ENCODE peak calls at places on chromosomes 4 and X, in five cellular contexts. X is stomach, J is bronchial epithelial cell, S is tibial artery, B is endodermal cell. G is an unnamed sample.

GRCh38 chr4:84920591-84920990 is 45.9 kb downstream of the WDFY3 start:
- DNase-seq in S (peak; percentile 28), B (no peak), X (no peak), J (peak; percentile 85), G (peak; percentile 83)

GRCh38 chr4:43990968-43991367 is 457.6 kb downstream of the KCTD8 start:
- DNase-seq in B (no peak), S (no peak), X (no peak), J (peak; percentile 6), G (no peak)

GRCh38 chrX:80512924-80513323 is 92.7 kb downstream of the TENT5D start:
- DNase-seq in S (no peak), X (no peak), B (no peak), J (no peak), G (no peak)

GRCh38 chr4:4480685-4481393 is 61.0 kb downstream of the STX18 start:
- DNase-seq in J (peak; percentile 6), B (no peak), X (no peak), S (no peak), G (peak; percentile 77)

GRCh38 chrX:107871136-107871535 is 45.5 kb downstream of the MID2 start:
- DNase-seq in J (no peak), X (no peak), B (no peak), S (no peak), G (no peak)

GRCh38 chrX:31038585-31039326 is 33.1 kb downstream of the FTHL17 start:
- DNase-seq in B (peak; percentile 59), X (peak; percentile 33), J (peak; percentile 14), S (peak; percentile 20), G (peak; percentile 52)

GRCh38 chrX:80578518-80579105 is 158.4 kb downstream of the TENT5D start:
- DNase-seq in S (no peak), J (peak; percentile 29), X (no peak), B (no peak), G (peak; percentile 8)

GRCh38 chr4:94430416-94430815 is 21.3 kb upstream of the PDLIM5 start:
- DNase-seq in B (no peak), J (no peak), X (no peak), S (no peak), G (no peak)

GRCh38 chr4:142473960-142474338 is 372.2 kb downstream of the INPP4B start:
- DNase-seq in X (no peak), S (no peak), J (no peak), B (no peak), G (no peak)

GRCh38 chr4:185263419-185263818 is 54.0 kb downstream of the SNX25 start:
- DNase-seq in J (no peak), S (no peak), X (no peak), B (no peak), G (no peak)

GRCh38 chr4:106746451-106746850 is 289.7 kb downstream of the DKK2 start:
- DNase-seq in X (no peak), J (peak; percentile 37), B (no peak), S (no peak), G (peak; percentile 43)

GRCh38 chr4:52713456-52713937 is 37.7 kb downstream of the ERVMER34-1 start:
- DNase-seq in S (no peak), X (no peak), B (no peak), J (no peak), G (no peak)

GRCh38 chr4:26568446-26568994 is 15.4 kb upstream of the TBC1D19 start:
- DNase-seq in B (no peak), S (no peak), J (peak; percentile 81), X (no peak), G (peak; percentile 91)

GRCh38 chr4:77854431-77855111 is 8.1 kb upstream of the MRPL1 start:
- DNase-seq in X (no peak), B (no peak), S (no peak), J (peak; percentile 35), G (no peak)

GRCh38 chr4:79528241-79528706 is 120.2 kb upstream of the GK2 start:
- DNase-seq in S (no peak), J (peak; percentile 68), B (no peak), X (no peak), G (no peak)

GRCh38 chr4:144353240-144353639 is 212.7 kb upstream of the GYPA start:
- DNase-seq in B (peak; percentile 67), J (peak; percentile 45), X (no peak), S (no peak), G (no peak)

GRCh38 chr4:113972781-113973180 is 6.7 kb downstream of the ARSJ start:
- DNase-seq in S (no peak), B (no peak), X (no peak), J (no peak), G (no peak)

GRCh38 chr4:16704488-16704887 is 194.0 kb downstream of the LDB2 start:
- DNase-seq in X (no peak), J (no peak), S (no peak), B (no peak), G (no peak)

GRCh38 chr4:14726441-14727405 is 275.6 kb upstream of the CPEB2 start:
- DNase-seq in S (no peak), J (peak; percentile 95), B (no peak), X (peak; percentile 59), G (peak; percentile 34)

GRCh38 chr4:173485164-173485563 is 44.9 kb downstream of the HAND2 start:
- DNase-seq in X (no peak), S (no peak), B (no peak), J (no peak), G (peak; percentile 68)

GRCh38 chr4:5956285-5957021 is 61.8 kb downstream of the C4orf50 start:
- DNase-seq in X (peak; percentile 45), J (no peak), B (peak; percentile 70), S (no peak), G (no peak)

GRCh38 chrX:151745651-151746050 is 11.1 kb downstream of the CNGA2 start:
- DNase-seq in X (no peak), B (no peak), S (no peak), J (no peak), G (no peak)

GRCh38 chrX:19515615-19516105 is 352 bp upstream of the MAP3K15 start:
- DNase-seq in S (no peak), J (no peak), B (no peak), X (no peak), G (no peak)

GRCh38 chrX:21905209-21905735 is 35.2 kb upstream of the SMS start:
- DNase-seq in J (no peak), X (no peak), B (no peak), S (no peak), G (no peak)

GRCh38 chr4:1177274-1178141 is 5.1 kb upstream of the SPON2 start:
- DNase-seq in S (no peak), J (peak; percentile 47), B (no peak), X (peak; percentile 66), G (peak; percentile 58)

GRCh38 chrX:109049416-109049815 is 313.1 kb upstream of the IRS4 start:
- DNase-seq in X (no peak), B (peak; percentile 66), J (peak; percentile 0), S (no peak), G (no peak)

GRCh38 chr4:73918058-73918457 is 48.9 kb downstream of the CXCL1 start:
- DNase-seq in J (no peak), B (no peak), X (no peak), S (no peak), G (no peak)

GRCh38 chr4:72568959-72569718 is at the start of gene ADAMTS3:
- DNase-seq in J (peak; percentile 24), X (peak; percentile 51), S (peak; percentile 70), B (peak; percentile 94), G (peak; percentile 28)

GRCh38 chrX:2689773-2690666 is 1.1 kb upstream of the CD99 start:
- DNase-seq in S (no peak), X (no peak), J (no peak), B (peak; percentile 75), G (no peak)

GRCh38 chrX:79466636-79467035 is 99.5 kb upstream of the ITM2A start:
- DNase-seq in X (no peak), J (no peak), S (no peak), B (no peak), G (no peak)

GRCh38 chr4:148072789-148073188 is 340.9 kb downstream of the ARHGAP10 start:
- DNase-seq in J (no peak), S (no peak), B (no peak), X (no peak), G (no peak)
- TF ChIP-seq CTCF in J (no peak), S (no peak), B (no peak), X (no peak), G (no peak)

GRCh38 chr4:76090241-76090691 is 15.8 kb downstream of the ART3 start:
- DNase-seq in J (peak; percentile 99), X (no peak), S (peak; percentile 64), B (no peak), G (peak; percentile 73)

GRCh38 chr4:76084542-76084941 is 10.0 kb downstream of the ART3 start:
- DNase-seq in J (no peak), B (no peak), X (no peak), S (no peak), G (no peak)

GRCh38 chr4:76087007-76087769 is 12.7 kb downstream of the ART3 start:
- DNase-seq in J (peak; percentile 72), B (peak; percentile 85), X (peak; percentile 33), S (no peak), G (peak; percentile 72)

GRCh38 chr4:76091052-76091451 is 16.5 kb downstream of the ART3 start:
- DNase-seq in B (no peak), S (no peak), J (peak; percentile 99), X (no peak), G (no peak)

DNA sequence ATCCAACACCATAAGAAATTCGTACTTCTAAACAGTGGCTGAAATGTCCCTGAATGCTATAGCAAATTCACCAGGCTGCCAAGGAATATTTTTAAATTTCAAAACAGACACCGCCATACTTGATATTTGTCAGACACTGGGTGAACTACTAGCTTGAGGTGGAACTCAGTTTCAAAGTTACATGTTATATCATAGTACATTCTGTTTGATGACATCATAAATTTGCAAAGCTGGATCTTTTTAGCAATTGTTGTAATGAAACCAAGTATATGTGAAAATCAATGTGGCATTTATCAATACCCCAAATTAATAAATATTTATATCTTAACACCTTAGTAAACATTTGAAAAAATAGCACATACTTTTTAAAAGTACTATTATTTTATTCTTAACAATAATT is 14.2 kb downstream of the ART3 start:
- DNase-seq in B (no peak), J (no peak), S (no peak), X (no peak), G (no peak)
- TF ChIP-seq CTCF in B (no peak), J (no peak), S (no peak), X (no peak), G (no peak)

GRCh38 chr4:61984260-61984909 is 784.3 kb downstream of the ADGRL3 start:
- DNase-seq in X (no peak), J (no peak), B (peak; percentile 53), S (no peak), G (no peak)
- TF ChIP-seq CTCF in X (no peak), J (no peak), B (peak; percentile 73), S (no peak), G (no peak)

GRCh38 chrX:12814434-12814833 is 23.2 kb downstream of the PRPS2 start:
- DNase-seq in X (peak; percentile 36), J (peak; percentile 46), S (peak; percentile 22), B (peak; percentile 80), G (peak; percentile 72)
- TF ChIP-seq CTCF in X (peak; percentile 36), J (peak; percentile 42), S (peak; percentile 28), B (peak; percentile 75), G (peak; percentile 37)

DNA sequence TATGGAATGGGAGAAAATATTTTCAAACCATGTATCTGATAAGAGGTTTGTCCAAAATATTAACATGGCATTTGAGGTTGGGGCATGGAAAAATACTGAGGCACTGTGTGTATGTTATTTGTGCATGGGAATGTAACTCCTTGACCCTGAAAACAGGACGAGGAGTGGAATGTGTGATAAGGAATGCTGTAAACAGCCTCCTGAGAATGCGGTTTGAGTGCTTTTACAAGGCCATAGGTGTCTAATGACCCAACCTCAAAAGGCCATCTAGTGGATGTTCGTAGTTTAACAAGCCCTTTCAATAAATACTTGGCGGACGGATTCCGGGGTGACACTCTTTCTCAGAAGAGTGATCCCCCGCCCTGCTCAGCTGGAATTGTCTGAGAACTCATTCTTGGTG is 162.9 kb upstream of the USP9X start:
- DNase-seq in J (peak; percentile 53), X (no peak), B (peak; percentile 83), S (no peak), G (no peak)
- TF ChIP-seq CTCF in J (peak; percentile 53), X (no peak), B (peak; percentile 75), S (no peak), G (peak; percentile 21)

G was measured in foreskin fibroblast.